ENCODE peak calls at places on chromosomes 7 and 10, in four cellular contexts. Z, V, A and H are unnamed samples.

GRCh38 chr10:132882069-132882468 is 60.3 kb downstream of the CFAP46 start:
- DNase-seq in Z (no peak), V (no peak), A (no peak), H (no peak)

GRCh38 chr10:116594525-116595035 is 3.8 kb downstream of the PNLIPRP1 start:
- DNase-seq in Z (no peak), V (no peak), A (no peak), H (no peak)

GRCh38 chr10:29843143-29843542 is 208.4 kb upstream of the SVIL start:
- DNase-seq in Z (no peak), V (no peak), A (no peak), H (no peak)

GRCh38 chr7:19665399-19666008 is 43.3 kb downstream of the POLR1F start:
- DNase-seq in Z (peak; percentile 33), V (peak; percentile 29), A (peak; percentile 0), H (no peak)

GRCh38 chr10:103685880-103686669 is 169.3 kb downstream of the SH3PXD2A start:
- DNase-seq in Z (peak; percentile 57), V (peak; percentile 86), A (peak; percentile 34), H (peak; percentile 74)

GRCh38 chr7:42238709-42239395 is 1.8 kb upstream of the GLI3 start:
- DNase-seq in Z (peak; percentile 66), V (no peak), A (no peak), H (no peak)

GRCh38 chr10:5620223-5620721 is 46.1 kb downstream of the ASB13 start:
- DNase-seq in Z (no peak), V (no peak), A (no peak), H (no peak)

GRCh38 chr10:26665080-26666048 is 32.1 kb upstream of the PDSS1 start:
- DNase-seq in Z (no peak), V (no peak), A (no peak), H (no peak)

GRCh38 chr7:107998660-107999480 is 4.1 kb downstream of the LAMB1 start:
- DNase-seq in Z (no peak), V (no peak), A (no peak), H (no peak)

GRCh38 chr10:73168486-73168844 is 546 bp downstream of the FAM149B1 start:
- DNase-seq in Z (no peak), V (no peak), A (no peak), H (no peak)

GRCh38 chr7:1496531-1497292 is 7.5 kb downstream of the INTS1 start:
- DNase-seq in Z (no peak), V (no peak), A (no peak), H (no peak)

GRCh38 chr7:157602581-157602980 is 265.8 kb downstream of the DNAJB6 start:
- DNase-seq in Z (no peak), V (no peak), A (no peak), H (no peak)

GRCh38 chr7:91826377-91826776 is 54.1 kb downstream of the MTERF1 start:
- DNase-seq in Z (peak; percentile 33), V (no peak), A (no peak), H (no peak)

GRCh38 chr10:30151581-30152389 is 92.4 kb upstream of the JCAD start:
- DNase-seq in Z (peak; percentile 92), V (no peak), A (no peak), H (no peak)

GRCh38 chr10:32332299-32332750 is 14.6 kb downstream of the EPC1 start:
- DNase-seq in Z (no peak), V (peak; percentile 58), A (peak; percentile 76), H (peak; percentile 60)

GRCh38 chr10:127935115-127935561 is 28.2 kb downstream of the PTPRE start:
- DNase-seq in Z (peak; percentile 80), V (no peak), A (no peak), H (no peak)

GRCh38 chr7:94183289-94183749 is 179.2 kb upstream of the BET1 start:
- DNase-seq in Z (peak; percentile 100), V (no peak), A (no peak), H (no peak)

GRCh38 chr7:40805361-40805760 is 670.6 kb downstream of the SUGCT start:
- DNase-seq in Z (no peak), V (no peak), A (no peak), H (no peak)

GRCh38 chr10:89625041-89625765 is 19.8 kb downstream of the PANK1 start:
- DNase-seq in Z (peak; percentile 28), V (no peak), A (no peak), H (no peak)

GRCh38 chr10:97229322-97229721 is 43.6 kb upstream of the SLIT1 start:
- DNase-seq in Z (no peak), V (no peak), A (no peak), H (no peak)

GRCh38 chr7:15407910-15408309 is 153.9 kb downstream of the AGMO start:
- DNase-seq in Z (no peak), V (no peak), A (no peak), H (no peak)

GRCh38 chr10:121137533-121137932 is 286.4 kb downstream of the WDR11 start:
- DNase-seq in Z (no peak), V (no peak), A (no peak), H (no peak)

GRCh38 chr7:92131093-92131492 is 3.2 kb downstream of the CYP51A1 start:
- DNase-seq in Z (no peak), V (no peak), A (no peak), H (no peak)

GRCh38 chr7:135743907-135744789 is 4.5 kb downstream of the FAM180A start:
- DNase-seq in Z (no peak), V (no peak), A (no peak), H (no peak)

GRCh38 chr7:126937196-126937595 is 315.5 kb downstream of the GRM8 start:
- DNase-seq in Z (peak; percentile 59), V (no peak), A (no peak), H (no peak)

GRCh38 chr10:76830218-76830617 is 807.4 kb downstream of the KCNMA1 start:
- DNase-seq in Z (no peak), V (no peak), A (no peak), H (no peak)

GRCh38 chr10:27319752-27320561 is 79.4 kb upstream of the ACBD5 start:
- DNase-seq in Z (no peak), V (peak; percentile 52), A (no peak), H (peak; percentile 8)

GRCh38 chr7:50303894-50304157 is 690 bp upstream of the IKZF1 start:
- DNase-seq in Z (no peak), V (peak; percentile 74), A (no peak), H (no peak)